ENCODE peak calls at places on chromosomes 4 and X, in four cellular contexts. One of them, this sample, is unnamed.

GRCh38 chrX:78886550-78886949 is 58.6 kb upstream of the P2RY10 start:
- DNase-seq in lower leg skin: no peak
- DNase-seq in activated B cell treated with CpG ODN at 0.5 μM for 24 hours: no peak
- DNase-seq in head of caudate nucleus: no peak
- DNase-seq in this sample: peak; percentile 43

GRCh38 chr4:120750152-120750525 is 172.4 kb downstream of the PRDM5 start:
- DNase-seq in lower leg skin: no peak
- DNase-seq in head of caudate nucleus: no peak
- DNase-seq in activated B cell treated with CpG ODN at 0.5 μM for 24 hours: no peak
- DNase-seq in this sample: no peak

GRCh38 chrX:118346258-118347094 is 570 bp downstream of the WDR44 start:
- DNase-seq in lower leg skin: peak; percentile 21
- DNase-seq in activated B cell treated with CpG ODN at 0.5 μM for 24 hours: peak; percentile 42
- DNase-seq in head of caudate nucleus: peak; percentile 50
- DNase-seq in this sample: peak; percentile 65

GRCh38 chr4:108786351-108786750 is 23.5 kb upstream of the ETNPPL start:
- DNase-seq in activated B cell treated with CpG ODN at 0.5 μM for 24 hours: no peak
- DNase-seq in head of caudate nucleus: no peak
- DNase-seq in lower leg skin: no peak
- DNase-seq in this sample: no peak

GRCh38 chrX:102063445-102064074 is 61.9 kb upstream of the TCEAL2 start:
- DNase-seq in activated B cell treated with CpG ODN at 0.5 μM for 24 hours: no peak
- DNase-seq in head of caudate nucleus: no peak
- DNase-seq in lower leg skin: no peak
- DNase-seq in this sample: no peak

GRCh38 chr4:81818385-81818784 is 346.7 kb upstream of the RASGEF1B start:
- DNase-seq in activated B cell treated with CpG ODN at 0.5 μM for 24 hours: no peak
- DNase-seq in head of caudate nucleus: no peak
- DNase-seq in lower leg skin: no peak
- DNase-seq in this sample: no peak

GRCh38 chr4:89308161-89308500 is 531 bp upstream of the GPRIN3 start:
- DNase-seq in head of caudate nucleus: no peak
- DNase-seq in activated B cell treated with CpG ODN at 0.5 μM for 24 hours: no peak
- DNase-seq in lower leg skin: no peak
- DNase-seq in this sample: no peak

GRCh38 chr4:88681209-88681608 is 16.4 kb downstream of the NAP1L5 start:
- DNase-seq in activated B cell treated with CpG ODN at 0.5 μM for 24 hours: no peak
- DNase-seq in head of caudate nucleus: no peak
- DNase-seq in lower leg skin: no peak
- DNase-seq in this sample: no peak

GRCh38 chr4:16294455-16294854 is 68.2 kb upstream of the TAPT1 start:
- DNase-seq in head of caudate nucleus: no peak
- DNase-seq in lower leg skin: no peak
- DNase-seq in activated B cell treated with CpG ODN at 0.5 μM for 24 hours: no peak
- DNase-seq in this sample: no peak

GRCh38 chr4:86015412-86016350 is 344.2 kb downstream of the MAPK10 start:
- DNase-seq in lower leg skin: no peak
- DNase-seq in activated B cell treated with CpG ODN at 0.5 μM for 24 hours: no peak
- DNase-seq in head of caudate nucleus: no peak
- DNase-seq in this sample: no peak

GRCh38 chr4:7266525-7267292 is 74.4 kb downstream of the SORCS2 start:
- DNase-seq in lower leg skin: no peak
- DNase-seq in head of caudate nucleus: no peak
- DNase-seq in activated B cell treated with CpG ODN at 0.5 μM for 24 hours: no peak
- DNase-seq in this sample: no peak

GRCh38 chr4:145883173-145883572 is 55.5 kb downstream of the ZNF827 start:
- DNase-seq in head of caudate nucleus: no peak
- DNase-seq in lower leg skin: no peak
- DNase-seq in activated B cell treated with CpG ODN at 0.5 μM for 24 hours: no peak
- DNase-seq in this sample: no peak

GRCh38 chrX:44483965-44484606 is 58.6 kb downstream of the FUNDC1 start:
- DNase-seq in head of caudate nucleus: no peak
- DNase-seq in lower leg skin: no peak
- DNase-seq in activated B cell treated with CpG ODN at 0.5 μM for 24 hours: no peak
- DNase-seq in this sample: no peak

GRCh38 chr4:185424905-185425599 is 712 bp downstream of the UFSP2 start:
- DNase-seq in lower leg skin: no peak
- DNase-seq in head of caudate nucleus: no peak
- DNase-seq in activated B cell treated with CpG ODN at 0.5 μM for 24 hours: no peak
- DNase-seq in this sample: peak; percentile 41

GRCh38 chr4:16617416-16617815 is 281.0 kb downstream of the LDB2 start:
- DNase-seq in activated B cell treated with CpG ODN at 0.5 μM for 24 hours: no peak
- DNase-seq in lower leg skin: no peak
- DNase-seq in head of caudate nucleus: no peak
- DNase-seq in this sample: no peak

GRCh38 chr4:150381671-150382427 is 200.1 kb upstream of the MAB21L2 start:
- DNase-seq in head of caudate nucleus: no peak
- DNase-seq in activated B cell treated with CpG ODN at 0.5 μM for 24 hours: no peak
- DNase-seq in lower leg skin: no peak
- DNase-seq in this sample: no peak

GRCh38 chr4:128286474-128287158 is 997 bp downstream of the PGRMC2 start:
- DNase-seq in activated B cell treated with CpG ODN at 0.5 μM for 24 hours: no peak
- DNase-seq in lower leg skin: no peak
- DNase-seq in head of caudate nucleus: no peak
- DNase-seq in this sample: peak; percentile 86

GRCh38 chr4:118888666-118889312 is at the start of gene SYNPO2:
- DNase-seq in head of caudate nucleus: peak; percentile 38
- DNase-seq in lower leg skin: peak; percentile 69
- DNase-seq in activated B cell treated with CpG ODN at 0.5 μM for 24 hours: peak; percentile 22
- DNase-seq in this sample: peak; percentile 84

This sample was measured in Karpas-422.